ENCODE peak calls at places on chromosome 3, in ten cellular contexts. H, F, S, Y, P, V, I, K, E and Z are unnamed samples.

GRCh38 chr3:79497447-79498111 is 270.2 kb downstream of the ROBO1 start:
- DNase-seq in H (no peak), F (no peak), S (no peak), Y (no peak), P (no peak), V (no peak), I (peak), K (peak), E (no peak), Z (no peak)

GRCh38 chr3:42013652-42014442 is 51.9 kb upstream of the ULK4 start:
- DNase-seq in H (peak), F (no peak), S (no peak), Y (peak), P (no peak), V (peak), I (no peak), K (no peak), E (peak), Z (no peak)

GRCh38 chr3:5017953-5018531 is 38.8 kb downstream of the BHLHE40 start:
- DNase-seq in H (peak), F (no peak), S (no peak), Y (no peak), P (peak), V (peak), I (peak), K (peak), E (no peak), Z (no peak)

GRCh38 chr3:52892625-52893311 is 4.6 kb downstream of the STIMATE start:
- DNase-seq in H (no peak), F (peak), S (no peak), Y (no peak), P (no peak), V (no peak), I (peak), K (no peak), E (no peak), Z (no peak)

GRCh38 chr3:107199962-107200465 is 177.2 kb upstream of the CCDC54 start:
- DNase-seq in H (no peak), F (no peak), S (no peak), Y (no peak), P (no peak), V (no peak), I (no peak), K (no peak), E (no peak), Z (no peak)

GRCh38 chr3:152258448-152259302 is 10.1 kb upstream of the MBNL1 start:
- DNase-seq in H (no peak), F (no peak), S (peak), Y (no peak), P (peak), V (no peak), I (peak), K (peak), E (peak), Z (no peak)

GRCh38 chr3:133206921-133207320 is 168.7 kb downstream of the TMEM108 start:
- DNase-seq in H (no peak), F (no peak), S (no peak), Y (no peak), P (no peak), V (no peak), I (no peak), K (no peak), E (no peak), Z (no peak)

GRCh38 chr3:98402507-98402906 is 12.0 kb downstream of the OR5K3 start:
- DNase-seq in H (no peak), F (no peak), S (no peak), Y (no peak), P (no peak), V (no peak), I (no peak), K (no peak), E (no peak), Z (no peak)

GRCh38 chr3:9946112-9947024 is 5.8 kb downstream of the PRRT3 start:
- DNase-seq in H (peak), F (peak), S (peak), Y (peak), P (peak), V (peak), I (peak), K (no peak), E (peak), Z (peak)

GRCh38 chr3:129015388-129016105 is 14.4 kb downstream of the EFCC1 start:
- DNase-seq in H (peak), F (no peak), S (no peak), Y (no peak), P (no peak), V (no peak), I (no peak), K (peak), E (no peak), Z (no peak)

GRCh38 chr3:115960799-115961198 is 337.5 kb downstream of the GAP43 start:
- DNase-seq in H (no peak), F (no peak), S (no peak), Y (no peak), P (no peak), V (no peak), I (no peak), K (no peak), E (no peak), Z (no peak)

GRCh38 chr3:150222190-150222548 is 185.9 kb upstream of the TSC22D2 start:
- DNase-seq in H (no peak), F (no peak), S (no peak), Y (no peak), P (no peak), V (no peak), I (no peak), K (no peak), E (no peak), Z (no peak)

GRCh38 chr3:71360170-71360569 is 223.4 kb downstream of the FOXP1 start:
- DNase-seq in H (no peak), F (no peak), S (no peak), Y (no peak), P (no peak), V (no peak), I (no peak), K (no peak), E (no peak), Z (no peak)

GRCh38 chr3:133159498-133160475 is 121.6 kb downstream of the TMEM108 start:
- DNase-seq in H (no peak), F (no peak), S (no peak), Y (no peak), P (no peak), V (no peak), I (no peak), K (no peak), E (no peak), Z (no peak)

GRCh38 chr3:146091397-146091796 is 69.6 kb downstream of the PLOD2 start:
- DNase-seq in H (no peak), F (no peak), S (no peak), Y (no peak), P (no peak), V (no peak), I (no peak), K (no peak), E (no peak), Z (no peak)

GRCh38 chr3:143332046-143332445 is 212.5 kb downstream of the CHST2 start:
- DNase-seq in H (no peak), F (no peak), S (no peak), Y (no peak), P (peak), V (no peak), I (no peak), K (no peak), E (no peak), Z (no peak)

GRCh38 chr3:49020335-49021212 is 1.3 kb upstream of the NDUFAF3 start:
- DNase-seq in H (peak), F (no peak), S (no peak), Y (no peak), P (no peak), V (peak), I (peak), K (no peak), E (no peak), Z (no peak)

GRCh38 chr3:115713247-115713646 is 89.9 kb downstream of the GAP43 start:
- DNase-seq in H (no peak), F (no peak), S (no peak), Y (no peak), P (peak), V (no peak), I (no peak), K (no peak), E (no peak), Z (no peak)

GRCh38 chr3:184685646-184686045 is 26.2 kb downstream of the MAGEF1 start:
- DNase-seq in H (no peak), F (no peak), S (no peak), Y (no peak), P (peak), V (no peak), I (no peak), K (no peak), E (no peak), Z (no peak)

GRCh38 chr3:57004154-57004730 is 56.2 kb upstream of the SPATA12 start:
- DNase-seq in H (no peak), F (no peak), S (no peak), Y (no peak), P (no peak), V (no peak), I (no peak), K (no peak), E (no peak), Z (no peak)

GRCh38 chr3:36175916-36176461 is 204.3 kb upstream of the STAC start:
- DNase-seq in H (no peak), F (no peak), S (no peak), Y (no peak), P (no peak), V (no peak), I (no peak), K (no peak), E (no peak), Z (no peak)

GRCh38 chr3:136396916-136397315 is 146.8 kb downstream of the PCCB start:
- DNase-seq in H (no peak), F (no peak), S (no peak), Y (no peak), P (peak), V (no peak), I (peak), K (peak), E (no peak), Z (no peak)

GRCh38 chr3:15324335-15324734 is 8.1 kb downstream of the SH3BP5 start:
- DNase-seq in H (no peak), F (no peak), S (no peak), Y (no peak), P (peak), V (no peak), I (no peak), K (no peak), E (no peak), Z (no peak)

GRCh38 chr3:119257654-119258410 is 17.2 kb upstream of the B4GALT4 start:
- DNase-seq in H (no peak), F (no peak), S (no peak), Y (no peak), P (peak), V (no peak), I (peak), K (peak), E (no peak), Z (no peak)

GRCh38 chr3:20104167-20104661 is 64.0 kb downstream of the KAT2B start:
- DNase-seq in H (no peak), F (peak), S (no peak), Y (no peak), P (no peak), V (no peak), I (no peak), K (no peak), E (no peak), Z (no peak)

GRCh38 chr3:185460719-185461350 is 38.0 kb downstream of the TMEM41A start:
- DNase-seq in H (no peak), F (no peak), S (no peak), Y (no peak), P (peak), V (no peak), I (peak), K (peak), E (no peak), Z (no peak)